ENCODE peak calls at places on chromosomes 1 and 21, in five cellular contexts. One of them, this sample, is unnamed.

GRCh38 chr1:174965006-174965971 is 34.5 kb upstream of the CACYBP start:
- DNase-seq in NCI-H1105: no peak
- DNase-seq in dermis microvascular lymphatic vessel endothelial cell: no peak
- DNase-seq in stimulated activated naive CD8-positive, alpha-beta T cell treated with anti-CD3 and anti-CD28 coated beads, Interleukin-15, amount 100 ng/mL, for 72 hours: peak
- DNase-seq in Right ventricle myocardium superior: no peak
- DNase-seq in this sample: peak

GRCh38 chr1:202187040-202187671 is 6.4 kb upstream of the LGR6 start:
- DNase-seq in NCI-H1105: no peak
- DNase-seq in Right ventricle myocardium superior: no peak
- DNase-seq in dermis microvascular lymphatic vessel endothelial cell: no peak
- DNase-seq in stimulated activated naive CD8-positive, alpha-beta T cell treated with anti-CD3 and anti-CD28 coated beads, Interleukin-15, amount 100 ng/mL, for 72 hours: no peak
- DNase-seq in this sample: no peak

GRCh38 chr1:53878492-53879105 is 11.0 kb downstream of the YIPF1 start:
- DNase-seq in Right ventricle myocardium superior: no peak
- DNase-seq in dermis microvascular lymphatic vessel endothelial cell: peak
- DNase-seq in NCI-H1105: peak
- DNase-seq in stimulated activated naive CD8-positive, alpha-beta T cell treated with anti-CD3 and anti-CD28 coated beads, Interleukin-15, amount 100 ng/mL, for 72 hours: no peak
- DNase-seq in this sample: peak

GRCh38 chr1:39533442-39533841 is 42.0 kb downstream of the BMP8A start:
- DNase-seq in stimulated activated naive CD8-positive, alpha-beta T cell treated with anti-CD3 and anti-CD28 coated beads, Interleukin-15, amount 100 ng/mL, for 72 hours: no peak
- DNase-seq in NCI-H1105: no peak
- DNase-seq in Right ventricle myocardium superior: no peak
- DNase-seq in dermis microvascular lymphatic vessel endothelial cell: no peak
- DNase-seq in this sample: no peak

GRCh38 chr21:20999567-21000169 is 1.5 kb downstream of the NCAM2 start:
- DNase-seq in NCI-H1105: peak
- DNase-seq in stimulated activated naive CD8-positive, alpha-beta T cell treated with anti-CD3 and anti-CD28 coated beads, Interleukin-15, amount 100 ng/mL, for 72 hours: peak
- DNase-seq in Right ventricle myocardium superior: no peak
- DNase-seq in dermis microvascular lymphatic vessel endothelial cell: peak
- DNase-seq in this sample: peak

GRCh38 chr1:201223852-201224670 is 33.4 kb downstream of the IGFN1 start:
- DNase-seq in Right ventricle myocardium superior: no peak
- DNase-seq in dermis microvascular lymphatic vessel endothelial cell: no peak
- DNase-seq in stimulated activated naive CD8-positive, alpha-beta T cell treated with anti-CD3 and anti-CD28 coated beads, Interleukin-15, amount 100 ng/mL, for 72 hours: peak
- DNase-seq in NCI-H1105: no peak
- DNase-seq in this sample: no peak

GRCh38 chr1:221263831-221264767 is 384.9 kb downstream of the HLX start:
- DNase-seq in dermis microvascular lymphatic vessel endothelial cell: peak
- DNase-seq in NCI-H1105: peak
- DNase-seq in stimulated activated naive CD8-positive, alpha-beta T cell treated with anti-CD3 and anti-CD28 coated beads, Interleukin-15, amount 100 ng/mL, for 72 hours: peak
- DNase-seq in Right ventricle myocardium superior: peak
- DNase-seq in this sample: peak

GRCh38 chr21:38839683-38840286 is 34.1 kb downstream of the ETS2 start:
- DNase-seq in NCI-H1105: no peak
- DNase-seq in Right ventricle myocardium superior: no peak
- DNase-seq in stimulated activated naive CD8-positive, alpha-beta T cell treated with anti-CD3 and anti-CD28 coated beads, Interleukin-15, amount 100 ng/mL, for 72 hours: no peak
- DNase-seq in dermis microvascular lymphatic vessel endothelial cell: no peak
- DNase-seq in this sample: peak

GRCh38 chr1:26302733-26303405 is 3.6 kb downstream of the UBXN11 start:
- DNase-seq in stimulated activated naive CD8-positive, alpha-beta T cell treated with anti-CD3 and anti-CD28 coated beads, Interleukin-15, amount 100 ng/mL, for 72 hours: no peak
- DNase-seq in Right ventricle myocardium superior: no peak
- DNase-seq in dermis microvascular lymphatic vessel endothelial cell: no peak
- DNase-seq in NCI-H1105: no peak
- DNase-seq in this sample: peak

GRCh38 chr1:220487297-220487820 is 40.6 kb upstream of the MARK1 start:
- DNase-seq in dermis microvascular lymphatic vessel endothelial cell: peak
- DNase-seq in NCI-H1105: peak
- DNase-seq in stimulated activated naive CD8-positive, alpha-beta T cell treated with anti-CD3 and anti-CD28 coated beads, Interleukin-15, amount 100 ng/mL, for 72 hours: no peak
- DNase-seq in Right ventricle myocardium superior: no peak
- DNase-seq in this sample: peak

GRCh38 chr1:83961571-83962295 is 37.2 kb downstream of the TTLL7 start:
- DNase-seq in dermis microvascular lymphatic vessel endothelial cell: no peak
- DNase-seq in NCI-H1105: no peak
- DNase-seq in stimulated activated naive CD8-positive, alpha-beta T cell treated with anti-CD3 and anti-CD28 coated beads, Interleukin-15, amount 100 ng/mL, for 72 hours: no peak
- DNase-seq in Right ventricle myocardium superior: no peak
- DNase-seq in this sample: peak

GRCh38 chr1:89089962-89090361 is 25.0 kb upstream of the GBP1 start:
- DNase-seq in NCI-H1105: no peak
- DNase-seq in dermis microvascular lymphatic vessel endothelial cell: no peak
- DNase-seq in stimulated activated naive CD8-positive, alpha-beta T cell treated with anti-CD3 and anti-CD28 coated beads, Interleukin-15, amount 100 ng/mL, for 72 hours: no peak
- DNase-seq in Right ventricle myocardium superior: no peak
- DNase-seq in this sample: no peak

GRCh38 chr1:228205526-228206436 is 2.1 kb upstream of the OBSCN start:
- DNase-seq in stimulated activated naive CD8-positive, alpha-beta T cell treated with anti-CD3 and anti-CD28 coated beads, Interleukin-15, amount 100 ng/mL, for 72 hours: no peak
- DNase-seq in Right ventricle myocardium superior: no peak
- DNase-seq in dermis microvascular lymphatic vessel endothelial cell: no peak
- DNase-seq in NCI-H1105: no peak
- DNase-seq in this sample: no peak

GRCh38 chr21:26977741-26978140 is 10.9 kb upstream of the ADAMTS5 start:
- DNase-seq in dermis microvascular lymphatic vessel endothelial cell: no peak
- DNase-seq in Right ventricle myocardium superior: no peak
- DNase-seq in NCI-H1105: no peak
- DNase-seq in stimulated activated naive CD8-positive, alpha-beta T cell treated with anti-CD3 and anti-CD28 coated beads, Interleukin-15, amount 100 ng/mL, for 72 hours: no peak
- DNase-seq in this sample: no peak

GRCh38 chr21:41701749-41702148 is 65.1 kb downstream of the RIPK4 start:
- DNase-seq in NCI-H1105: no peak
- DNase-seq in Right ventricle myocardium superior: no peak
- DNase-seq in stimulated activated naive CD8-positive, alpha-beta T cell treated with anti-CD3 and anti-CD28 coated beads, Interleukin-15, amount 100 ng/mL, for 72 hours: no peak
- DNase-seq in dermis microvascular lymphatic vessel endothelial cell: no peak
- DNase-seq in this sample: no peak

GRCh38 chr21:45615145-45615711 is 28.3 kb upstream of the PCBP3 start:
- DNase-seq in stimulated activated naive CD8-positive, alpha-beta T cell treated with anti-CD3 and anti-CD28 coated beads, Interleukin-15, amount 100 ng/mL, for 72 hours: peak
- DNase-seq in Right ventricle myocardium superior: no peak
- DNase-seq in NCI-H1105: no peak
- DNase-seq in dermis microvascular lymphatic vessel endothelial cell: peak
- DNase-seq in this sample: peak

GRCh38 chr1:113850127-113850796 is 21.2 kb downstream of the PTPN22 start:
- DNase-seq in stimulated activated naive CD8-positive, alpha-beta T cell treated with anti-CD3 and anti-CD28 coated beads, Interleukin-15, amount 100 ng/mL, for 72 hours: no peak
- DNase-seq in Right ventricle myocardium superior: no peak
- DNase-seq in dermis microvascular lymphatic vessel endothelial cell: no peak
- DNase-seq in NCI-H1105: no peak
- DNase-seq in this sample: no peak

GRCh38 chr1:90387825-90388224 is 329.3 kb downstream of the BARHL2 start:
- DNase-seq in stimulated activated naive CD8-positive, alpha-beta T cell treated with anti-CD3 and anti-CD28 coated beads, Interleukin-15, amount 100 ng/mL, for 72 hours: no peak
- DNase-seq in dermis microvascular lymphatic vessel endothelial cell: no peak
- DNase-seq in Right ventricle myocardium superior: peak
- DNase-seq in NCI-H1105: no peak
- DNase-seq in this sample: peak

GRCh38 chr1:159443063-159443750 is 3.7 kb downstream of the OR10J1 start:
- DNase-seq in NCI-H1105: no peak
- DNase-seq in Right ventricle myocardium superior: no peak
- DNase-seq in dermis microvascular lymphatic vessel endothelial cell: no peak
- DNase-seq in stimulated activated naive CD8-positive, alpha-beta T cell treated with anti-CD3 and anti-CD28 coated beads, Interleukin-15, amount 100 ng/mL, for 72 hours: no peak
- DNase-seq in this sample: no peak

GRCh38 chr1:61083014-61083798 is 845 bp downstream of the NFIA start:
- DNase-seq in NCI-H1105: no peak
- DNase-seq in Right ventricle myocardium superior: peak
- DNase-seq in dermis microvascular lymphatic vessel endothelial cell: no peak
- DNase-seq in stimulated activated naive CD8-positive, alpha-beta T cell treated with anti-CD3 and anti-CD28 coated beads, Interleukin-15, amount 100 ng/mL, for 72 hours: peak
- DNase-seq in this sample: no peak

GRCh38 chr1:21027805-21028204 is 148.9 kb downstream of the EIF4G3 start:
- DNase-seq in stimulated activated naive CD8-positive, alpha-beta T cell treated with anti-CD3 and anti-CD28 coated beads, Interleukin-15, amount 100 ng/mL, for 72 hours: no peak
- DNase-seq in NCI-H1105: no peak
- DNase-seq in dermis microvascular lymphatic vessel endothelial cell: no peak
- DNase-seq in Right ventricle myocardium superior: no peak
- DNase-seq in this sample: peak

GRCh38 chr1:206568256-206568655 is 44.0 kb downstream of the EIF2D start:
- DNase-seq in stimulated activated naive CD8-positive, alpha-beta T cell treated with anti-CD3 and anti-CD28 coated beads, Interleukin-15, amount 100 ng/mL, for 72 hours: no peak
- DNase-seq in NCI-H1105: no peak
- DNase-seq in dermis microvascular lymphatic vessel endothelial cell: no peak
- DNase-seq in Right ventricle myocardium superior: no peak
- DNase-seq in this sample: no peak

GRCh38 chr1:154937051-154937987 is 800 bp upstream of the PMVK start:
- DNase-seq in stimulated activated naive CD8-positive, alpha-beta T cell treated with anti-CD3 and anti-CD28 coated beads, Interleukin-15, amount 100 ng/mL, for 72 hours: peak
- DNase-seq in dermis microvascular lymphatic vessel endothelial cell: peak
- DNase-seq in NCI-H1105: peak
- DNase-seq in Right ventricle myocardium superior: peak
- DNase-seq in this sample: peak

GRCh38 chr1:81681570-81681969 is 119.2 kb upstream of the ADGRL2 start:
- DNase-seq in NCI-H1105: peak
- DNase-seq in Right ventricle myocardium superior: no peak
- DNase-seq in dermis microvascular lymphatic vessel endothelial cell: no peak
- DNase-seq in stimulated activated naive CD8-positive, alpha-beta T cell treated with anti-CD3 and anti-CD28 coated beads, Interleukin-15, amount 100 ng/mL, for 72 hours: no peak
- DNase-seq in this sample: peak

GRCh38 chr1:164560076-164560475 is 1.1 kb downstream of the PBX1 start:
- DNase-seq in NCI-H1105: no peak
- DNase-seq in dermis microvascular lymphatic vessel endothelial cell: no peak
- DNase-seq in Right ventricle myocardium superior: no peak
- DNase-seq in stimulated activated naive CD8-positive, alpha-beta T cell treated with anti-CD3 and anti-CD28 coated beads, Interleukin-15, amount 100 ng/mL, for 72 hours: no peak
- DNase-seq in this sample: peak

GRCh38 chr1:96233422-96233821 is 488.2 kb upstream of the PTBP2 start:
- DNase-seq in dermis microvascular lymphatic vessel endothelial cell: no peak
- DNase-seq in stimulated activated naive CD8-positive, alpha-beta T cell treated with anti-CD3 and anti-CD28 coated beads, Interleukin-15, amount 100 ng/mL, for 72 hours: no peak
- DNase-seq in NCI-H1105: no peak
- DNase-seq in Right ventricle myocardium superior: no peak
- DNase-seq in this sample: no peak

GRCh38 chr21:46636550-46637289 is 1.2 kb downstream of the PRMT2 start:
- DNase-seq in stimulated activated naive CD8-positive, alpha-beta T cell treated with anti-CD3 and anti-CD28 coated beads, Interleukin-15, amount 100 ng/mL, for 72 hours: no peak
- DNase-seq in Right ventricle myocardium superior: no peak
- DNase-seq in dermis microvascular lymphatic vessel endothelial cell: no peak
- DNase-seq in NCI-H1105: no peak
- DNase-seq in this sample: no peak

GRCh38 chr1:232767381-232768074 is 37.7 kb upstream of the MAP10 start:
- DNase-seq in dermis microvascular lymphatic vessel endothelial cell: no peak
- DNase-seq in NCI-H1105: no peak
- DNase-seq in Right ventricle myocardium superior: no peak
- DNase-seq in stimulated activated naive CD8-positive, alpha-beta T cell treated with anti-CD3 and anti-CD28 coated beads, Interleukin-15, amount 100 ng/mL, for 72 hours: no peak
- DNase-seq in this sample: peak

GRCh38 chr1:14602131-14602530 is 3.6 kb downstream of the KAZN start:
- DNase-seq in dermis microvascular lymphatic vessel endothelial cell: no peak
- DNase-seq in NCI-H1105: no peak
- DNase-seq in stimulated activated naive CD8-positive, alpha-beta T cell treated with anti-CD3 and anti-CD28 coated beads, Interleukin-15, amount 100 ng/mL, for 72 hours: no peak
- DNase-seq in Right ventricle myocardium superior: peak
- DNase-seq in this sample: peak